ENCODE peak calls at places on chromosomes 1 and 21, in eight cellular contexts. M is GM23338, Y is A549, Q is B cell, A is foreskin fibroblast, S is cardiac fibroblast, K is heart left ventricle, G is H1. F is an unnamed sample.

GRCh38 chr21:26715878-26716506 is 129.2 kb downstream of the ADAMTS1 start:
- DNase-seq in M (peak), Y (peak), Q (no peak), A (peak), S (peak), K (peak), G (peak), F (peak)

GRCh38 chr1:74038042-74038441 is 159.9 kb downstream of the LRRIQ3 start:
- DNase-seq in M (no peak), Y (no peak), Q (no peak), A (no peak), S (no peak), K (no peak), G (no peak), F (no peak)

GRCh38 chr1:80047791-80048190 is 1041.3 kb upstream of the ADGRL4 start:
- DNase-seq in M (no peak), Y (no peak), Q (no peak), A (peak), S (peak), K (no peak), G (no peak), F (no peak)

GRCh38 chr1:29804181-29804899 is 568.0 kb downstream of the PTPRU start:
- DNase-seq in M (no peak), Y (no peak), Q (no peak), A (no peak), S (no peak), K (no peak), G (peak), F (no peak)

GRCh38 chr1:67534627-67535065 is 104.4 kb upstream of the SERBP1 start:
- DNase-seq in M (no peak), Y (no peak), Q (no peak), A (peak), S (peak), K (no peak), G (no peak), F (no peak)

GRCh38 chr21:20443558-20444155 is 554.6 kb upstream of the NCAM2 start:
- DNase-seq in M (peak), Y (no peak), Q (no peak), A (no peak), S (no peak), K (no peak), G (no peak), F (no peak)

GRCh38 chr1:53572061-53572801 is 113.0 kb downstream of the DMRTB1 start:
- DNase-seq in M (no peak), Y (peak), Q (no peak), A (peak), S (peak), K (no peak), G (no peak), F (no peak)

GRCh38 chr1:169945171-169945570 is 51.5 kb upstream of the SCYL3 start:
- DNase-seq in M (no peak), Y (no peak), Q (no peak), A (no peak), S (no peak), K (no peak), G (no peak), F (no peak)

GRCh38 chr1:4689941-4690635 is 35.7 kb downstream of the AJAP1 start:
- DNase-seq in M (no peak), Y (no peak), Q (no peak), A (no peak), S (no peak), K (no peak), G (no peak), F (no peak)

GRCh38 chr1:214454619-214455396 is 96.6 kb downstream of the PTPN14 start:
- DNase-seq in M (no peak), Y (no peak), Q (no peak), A (peak), S (peak), K (no peak), G (no peak), F (no peak)

GRCh38 chr1:161137881-161138280 is 5.4 kb upstream of the DEDD start:
- DNase-seq in M (peak), Y (no peak), Q (no peak), A (no peak), S (no peak), K (no peak), G (no peak), F (no peak)

GRCh38 chr1:69230223-69230622 is 337.5 kb upstream of the LRRC7 start:
- DNase-seq in M (no peak), Y (no peak), Q (no peak), A (no peak), S (no peak), K (no peak), G (no peak), F (no peak)

GRCh38 chr1:41902125-41902524 is 16.6 kb downstream of the HIVEP3 start:
- DNase-seq in M (peak), Y (no peak), Q (no peak), A (peak), S (peak), K (peak), G (no peak), F (peak)

GRCh38 chr1:34113362-34113761 is 51.7 kb downstream of the CSMD2 start:
- DNase-seq in M (peak), Y (no peak), Q (no peak), A (no peak), S (no peak), K (no peak), G (peak), F (peak)

GRCh38 chr21:30463713-30464112 is 16.5 kb downstream of the KRTAP19-1 start:
- DNase-seq in M (peak), Y (no peak), Q (no peak), A (no peak), S (no peak), K (no peak), G (no peak), F (no peak)

GRCh38 chr21:34878501-34878900 is 170.6 kb downstream of the RUNX1 start:
- DNase-seq in M (no peak), Y (no peak), Q (no peak), A (no peak), S (no peak), K (no peak), G (no peak), F (no peak)

GRCh38 chr1:12376236-12377064 is 146.6 kb downstream of the VPS13D start:
- DNase-seq in M (no peak), Y (no peak), Q (no peak), A (no peak), S (no peak), K (no peak), G (no peak), F (no peak)

GRCh38 chr1:202680586-202681352 is 29.5 kb downstream of the SYT2 start:
- DNase-seq in M (peak), Y (no peak), Q (no peak), A (no peak), S (no peak), K (no peak), G (no peak), F (no peak)

GRCh38 chr1:166839600-166840308 is 479 bp downstream of the POGK start:
- DNase-seq in M (peak), Y (peak), Q (peak), A (peak), S (peak), K (peak), G (peak), F (peak)

GRCh38 chr1:39673215-39673614 is 1.3 kb upstream of the NT5C1A start:
- DNase-seq in M (no peak), Y (no peak), Q (no peak), A (no peak), S (no peak), K (no peak), G (no peak), F (no peak)

GRCh38 chr1:53982034-53982761 is 35.8 kb downstream of the LDLRAD1 start:
- DNase-seq in M (peak), Y (peak), Q (no peak), A (peak), S (peak), K (peak), G (peak), F (peak)

GRCh38 chr1:219459321-219460105 is 153.4 kb downstream of the ZC3H11B start:
- DNase-seq in M (no peak), Y (no peak), Q (no peak), A (no peak), S (no peak), K (no peak), G (no peak), F (no peak)

GRCh38 chr1:244801246-244801645 is 34.2 kb upstream of the COX20 start:
- DNase-seq in M (peak), Y (peak), Q (peak), A (peak), S (peak), K (no peak), G (no peak), F (peak)

GRCh38 chr1:86906419-86906818 is 7.5 kb downstream of the SELENOF start:
- DNase-seq in M (no peak), Y (no peak), Q (no peak), A (no peak), S (peak), K (no peak), G (no peak), F (no peak)

GRCh38 chr1:171965802-171966201 is 124.5 kb downstream of the DNM3 start:
- DNase-seq in M (no peak), Y (no peak), Q (no peak), A (peak), S (peak), K (no peak), G (no peak), F (no peak)

GRCh38 chr1:240732390-240732789 is 120.4 kb upstream of the GREM2 start:
- DNase-seq in M (peak), Y (peak), Q (peak), A (peak), S (peak), K (no peak), G (no peak), F (no peak)

GRCh38 chr1:164725401-164725800 is 166.4 kb downstream of the PBX1 start:
- DNase-seq in M (no peak), Y (no peak), Q (no peak), A (peak), S (peak), K (no peak), G (no peak), F (no peak)

GRCh38 chr1:147773215-147773715 is 12.9 kb upstream of the GJA5 start:
- DNase-seq in M (peak), Y (no peak), Q (no peak), A (no peak), S (no peak), K (peak), G (peak), F (no peak)

GRCh38 chr1:104630567-104630966 is 880.9 kb downstream of the AMY1C start:
- DNase-seq in M (no peak), Y (no peak), Q (no peak), A (no peak), S (no peak), K (no peak), G (no peak), F (no peak)

GRCh38 chr1:70314706-70315304 is 39.7 kb downstream of the ANKRD13C start:
- DNase-seq in M (peak), Y (no peak), Q (no peak), A (no peak), S (no peak), K (no peak), G (no peak), F (no peak)

GRCh38 chr1:9886063-9886742 is 23.9 kb downstream of the CTNNBIP1 start:
- DNase-seq in M (no peak), Y (no peak), Q (no peak), A (no peak), S (no peak), K (peak), G (no peak), F (no peak)

GRCh38 chr1:78047631-78048030 is 1.9 kb downstream of the GIPC2 start:
- DNase-seq in M (no peak), Y (no peak), Q (no peak), A (no peak), S (no peak), K (no peak), G (no peak), F (no peak)

GRCh38 chr21:41761211-41762181 is 5.4 kb downstream of the RIPK4 start:
- DNase-seq in M (peak), Y (no peak), Q (no peak), A (peak), S (peak), K (peak), G (no peak), F (no peak)

GRCh38 chr1:146032613-146033219 is 11.2 kb upstream of the HJV start:
- DNase-seq in M (peak), Y (no peak), Q (no peak), A (peak), S (peak), K (no peak), G (no peak), F (no peak)

GRCh38 chr1:6244401-6245054 is 549 bp downstream of the HES3 start:
- DNase-seq in M (no peak), Y (no peak), Q (no peak), A (no peak), S (no peak), K (no peak), G (peak), F (no peak)

GRCh38 chr21:17270234-17270633 is 242.6 kb upstream of the CXADR start:
- DNase-seq in M (peak), Y (peak), Q (no peak), A (peak), S (peak), K (peak), G (no peak), F (no peak)

GRCh38 chr1:232571523-232571922 is 58.4 kb downstream of the SIPA1L2 start:
- DNase-seq in M (no peak), Y (no peak), Q (no peak), A (no peak), S (peak), K (no peak), G (no peak), F (no peak)

GRCh38 chr1:56409112-56409691 is 170.2 kb downstream of the PLPP3 start:
- DNase-seq in M (peak), Y (no peak), Q (peak), A (no peak), S (no peak), K (no peak), G (peak), F (no peak)
- TF ChIP-seq CTCF in M (peak), Y (peak), Q (peak), A (no peak), S (peak), K (peak), G (peak), F (peak)

DNA sequence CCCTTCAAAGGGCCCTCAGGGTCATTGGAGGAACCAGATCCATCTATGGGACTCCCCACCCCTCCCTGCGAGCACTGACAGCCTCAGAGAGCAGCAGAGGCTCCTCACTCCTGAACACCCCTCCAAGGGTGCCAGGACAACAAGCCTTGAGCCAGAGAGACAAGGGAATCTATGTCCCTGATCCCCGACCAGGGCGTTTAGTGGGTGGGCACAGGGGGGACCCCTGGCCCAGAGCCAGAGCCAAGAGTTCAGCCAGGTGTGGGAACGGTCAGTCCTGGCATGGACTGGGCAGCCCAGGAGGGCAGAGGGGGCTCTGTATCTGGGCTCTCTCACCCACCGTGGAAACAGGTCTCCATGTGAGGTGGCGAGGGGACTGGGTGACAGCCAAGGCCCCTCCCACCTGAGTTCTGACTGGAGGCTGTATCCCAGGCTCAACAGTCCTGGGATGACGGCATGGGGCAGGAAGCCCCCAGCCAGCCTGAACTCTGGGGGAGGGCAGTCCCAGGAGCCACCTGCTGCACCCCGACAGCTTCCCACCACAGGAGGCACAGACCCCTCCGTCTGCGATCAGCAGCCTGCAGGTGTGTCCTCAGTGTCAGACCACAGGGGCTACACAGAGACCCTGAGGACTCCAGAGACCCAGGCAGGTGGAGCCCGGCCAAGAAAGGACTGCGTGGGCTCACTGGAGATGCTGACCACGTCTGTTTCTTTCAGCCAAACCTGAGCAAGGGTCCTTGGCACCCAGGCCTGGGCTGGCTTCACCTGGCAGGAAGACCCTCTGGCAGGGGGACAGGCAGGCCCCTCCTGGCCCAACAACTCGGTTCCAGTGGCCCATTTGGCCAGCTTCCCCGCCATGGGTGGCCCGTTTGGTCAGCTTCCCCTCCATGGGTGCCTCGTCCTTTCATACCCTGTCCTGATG is 11.2 kb upstream of the SRARP start:
- DNase-seq in M (no peak), Y (no peak), Q (no peak), A (no peak), S (no peak), K (no peak), G (no peak), F (no peak)
- TF ChIP-seq CTCF in M (no peak), Y (no peak), Q (no peak), A (no peak), S (no peak), K (no peak), G (no peak), F (no peak)

DNA sequence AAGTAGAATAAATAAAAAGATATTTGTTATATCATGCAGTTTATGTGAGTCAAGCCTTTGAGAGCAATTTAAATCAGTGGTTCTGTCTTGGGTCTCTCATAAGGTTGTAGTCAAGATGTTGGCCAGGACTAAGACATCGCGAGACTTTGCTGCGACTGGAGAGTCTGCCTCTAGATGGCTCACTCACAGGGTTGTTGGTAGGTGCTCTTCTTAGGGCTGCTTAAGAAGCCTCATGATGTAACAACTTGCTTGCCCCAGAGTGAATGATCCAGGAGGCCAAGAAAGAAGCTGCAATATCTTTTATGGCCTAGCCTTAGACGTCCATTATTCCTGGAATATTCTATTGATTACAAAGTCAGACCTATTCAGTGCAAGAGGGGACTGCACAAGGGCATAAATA is 73.1 kb upstream of the CACHD1 start:
- DNase-seq in M (peak), Y (no peak), Q (no peak), A (no peak), S (peak), K (no peak), G (no peak), F (no peak)
- TF ChIP-seq CTCF in M (peak), Y (no peak), Q (no peak), A (no peak), S (no peak), K (no peak), G (peak), F (no peak)

GRCh38 chr1:154819628-154820590 is 50.2 kb downstream of the KCNN3 start:
- DNase-seq in M (peak), Y (peak), Q (peak), A (no peak), S (peak), K (no peak), G (peak), F (peak)
- TF ChIP-seq CTCF in M (peak), Y (peak), Q (peak), A (peak), S (peak), K (peak), G (peak), F (peak)

GRCh38 chr1:20472860-20473711 is 12.9 kb downstream of the CAMK2N1 start:
- DNase-seq in M (peak), Y (peak), Q (no peak), A (peak), S (peak), K (peak), G (peak), F (peak)

GRCh38 chr1:20470174-20470573 is 15.8 kb downstream of the CAMK2N1 start:
- DNase-seq in M (no peak), Y (no peak), Q (no peak), A (no peak), S (no peak), K (no peak), G (no peak), F (no peak)

GRCh38 chr1:20466231-20466630 is 19.8 kb downstream of the CAMK2N1 start:
- DNase-seq in M (no peak), Y (no peak), Q (no peak), A (no peak), S (no peak), K (no peak), G (no peak), F (no peak)

GRCh38 chr1:20472121-20472520 is 13.9 kb downstream of the CAMK2N1 start:
- DNase-seq in M (no peak), Y (no peak), Q (no peak), A (no peak), S (no peak), K (no peak), G (no peak), F (no peak)

GRCh38 chr1:20469406-20470076 is 16.5 kb downstream of the CAMK2N1 start:
- DNase-seq in M (no peak), Y (no peak), Q (no peak), A (no peak), S (no peak), K (no peak), G (no peak), F (no peak)
- TF ChIP-seq CTCF in M (peak), Y (peak), Q (no peak), A (no peak), S (no peak), K (no peak), G (no peak), F (no peak)

GRCh38 chr1:200888349-200888838 is 6.3 kb upstream of the INAVA start:
- DNase-seq in M (peak), Y (no peak), Q (peak), A (no peak), S (no peak), K (no peak), G (no peak), F (no peak)
- TF ChIP-seq CTCF in M (no peak), Y (no peak), Q (no peak), A (no peak), S (no peak), K (no peak), G (no peak), F (no peak)

GRCh38 chr1:159821171-159821867 is 5.4 kb upstream of the SLAMF8 start:
- DNase-seq in M (peak), Y (no peak), Q (no peak), A (no peak), S (peak), K (no peak), G (no peak), F (peak)
- TF ChIP-seq CTCF in M (peak), Y (no peak), Q (peak), A (no peak), S (peak), K (no peak), G (no peak), F (peak)

GRCh38 chr1:205970486-205970885 is 27.2 kb upstream of the SLC26A9 start:
- DNase-seq in M (no peak), Y (no peak), Q (no peak), A (no peak), S (peak), K (no peak), G (no peak), F (no peak)
- TF ChIP-seq CTCF in M (no peak), Y (no peak), Q (no peak), A (no peak), S (no peak), K (no peak), G (no peak), F (no peak)

F was measured in endothelial cell.